ENCODE peak calls at places on chromosomes 16 and 17, in eight cellular contexts. W is posterior vena cava; Z is mucosa of gallbladder; K is activated T-cell treated with anti-CD3 and anti-CD28 coated beads for 1 hour; J is LHCN-M2; G is stimulated activated CD4-positive, alpha-beta T cell treated with anti-CD3 and anti-CD28 coated beads, Interleukin-1b, Interleukin-23, amount 100 ng/mL, for 1 hour; B is mesothelial cell of epicardium; R is glutamatergic neuron. I is an unnamed sample.

GRCh38 chr16:6132121-6132520 is 1034.5 kb upstream of the EEF2KMT start:
- DNase-seq in J (no peak), R (no peak), G (no peak), B (no peak), W (no peak), K (no peak), Z (no peak), I (no peak)

GRCh38 chr16:75398333-75398732 is 35.0 kb downstream of the CFDP1 start:
- DNase-seq in W (no peak), G (no peak), K (no peak), Z (no peak), R (no peak), B (no peak), J (no peak), I (no peak)

GRCh38 chr17:7580631-7581554 is 1.5 kb downstream of the CD68 start:
- DNase-seq in G (no peak), K (no peak), Z (no peak), B (no peak), W (no peak), J (no peak), R (no peak), I (no peak)

GRCh38 chr17:12395733-12396354 is 269.8 kb upstream of the MYOCD start:
- DNase-seq in Z (no peak), B (no peak), K (no peak), G (no peak), J (no peak), R (peak; percentile 69), W (no peak), I (no peak)

GRCh38 chr17:80097307-80097630 is 4.1 kb upstream of the GAA start:
- DNase-seq in R (no peak), K (no peak), Z (no peak), G (no peak), B (no peak), W (no peak), J (peak; percentile 38), I (no peak)

GRCh38 chr16:23952128-23953041 is 116.6 kb downstream of the PRKCB start:
- DNase-seq in Z (peak; percentile 16), W (no peak), K (no peak), R (no peak), G (no peak), B (peak; percentile 39), J (no peak), I (peak; percentile 38)

GRCh38 chr17:35896011-35896587 is 15.9 kb upstream of the CCL5 start:
- DNase-seq in B (no peak), Z (no peak), R (no peak), W (no peak), G (no peak), J (no peak), K (no peak), I (no peak)

GRCh38 chr16:12583237-12583897 is 220.3 kb downstream of the CPPED1 start:
- DNase-seq in W (peak; percentile 16), Z (no peak), G (no peak), B (no peak), K (no peak), J (no peak), R (no peak), I (no peak)

GRCh38 chr17:63545302-63545928 is 4.9 kb upstream of the DCAF7 start:
- DNase-seq in Z (no peak), W (peak; percentile 31), K (no peak), J (no peak), G (no peak), R (no peak), B (no peak), I (no peak)

GRCh38 chr17:78428842-78429617 is 50.6 kb downstream of the PGS1 start:
- DNase-seq in R (no peak), Z (no peak), K (no peak), W (no peak), J (no peak), B (no peak), G (no peak), I (no peak)

GRCh38 chr17:80724723-80725388 is 180.2 kb downstream of the RPTOR start:
- DNase-seq in B (no peak), W (no peak), J (peak; percentile 91), Z (no peak), G (no peak), K (no peak), R (no peak), I (no peak)

I was measured in ureter.